ENCODE peak calls at places on chromosomes 7 and 10, in five cellular contexts. P is H1, H is GM12878, D is A549, Z is HepG2. B is an unnamed sample.

GRCh38 chr10:79130846-79131245 is 62.1 kb downstream of the ZMIZ1 start:
- DNase-seq in D (no peak), Z (no peak), P (no peak), H (no peak), B (no peak)

GRCh38 chr7:13169356-13169755 is 481.9 kb downstream of the ARL4A start:
- DNase-seq in Z (no peak), P (no peak), H (no peak), D (no peak), B (no peak)

GRCh38 chr10:28202941-28203352 is 99.9 kb downstream of the MPP7 start:
- DNase-seq in P (no peak), Z (no peak), H (no peak), D (no peak), B (no peak)

GRCh38 chr7:101557421-101557820 is 71.7 kb downstream of the MYL10 start:
- DNase-seq in D (no peak), P (no peak), Z (no peak), H (no peak), B (no peak)

GRCh38 chr10:33734393-33735110 is 400.1 kb upstream of the NRP1 start:
- DNase-seq in Z (no peak), D (no peak), H (no peak), P (no peak), B (no peak)

GRCh38 chr10:8130973-8131911 is 76.8 kb downstream of the GATA3 start:
- DNase-seq in Z (no peak), P (no peak), D (peak), H (peak), B (peak)

GRCh38 chr7:97801108-97801507 is 69.2 kb downstream of the TAC1 start:
- DNase-seq in H (no peak), P (no peak), Z (no peak), D (no peak), B (no peak)

GRCh38 chr7:30752979-30753378 is 1.0 kb downstream of the INMT start:
- DNase-seq in D (no peak), P (no peak), Z (no peak), H (no peak), B (no peak)

GRCh38 chr10:122352817-122353525 is 21.5 kb upstream of the PLEKHA1 start:
- DNase-seq in P (no peak), Z (peak), D (no peak), H (no peak), B (no peak)

GRCh38 chr10:22426653-22427052 is 81.4 kb downstream of the SPAG6 start:
- DNase-seq in Z (no peak), D (no peak), H (no peak), P (no peak), B (no peak)

GRCh38 chr7:36301914-36302771 is 87.5 kb upstream of the ANLN start:
- DNase-seq in Z (no peak), P (no peak), D (no peak), H (no peak), B (peak)

GRCh38 chr7:157519246-157519645 is 182.4 kb downstream of the DNAJB6 start:
- DNase-seq in P (no peak), Z (no peak), H (no peak), D (no peak), B (no peak)

DNA sequence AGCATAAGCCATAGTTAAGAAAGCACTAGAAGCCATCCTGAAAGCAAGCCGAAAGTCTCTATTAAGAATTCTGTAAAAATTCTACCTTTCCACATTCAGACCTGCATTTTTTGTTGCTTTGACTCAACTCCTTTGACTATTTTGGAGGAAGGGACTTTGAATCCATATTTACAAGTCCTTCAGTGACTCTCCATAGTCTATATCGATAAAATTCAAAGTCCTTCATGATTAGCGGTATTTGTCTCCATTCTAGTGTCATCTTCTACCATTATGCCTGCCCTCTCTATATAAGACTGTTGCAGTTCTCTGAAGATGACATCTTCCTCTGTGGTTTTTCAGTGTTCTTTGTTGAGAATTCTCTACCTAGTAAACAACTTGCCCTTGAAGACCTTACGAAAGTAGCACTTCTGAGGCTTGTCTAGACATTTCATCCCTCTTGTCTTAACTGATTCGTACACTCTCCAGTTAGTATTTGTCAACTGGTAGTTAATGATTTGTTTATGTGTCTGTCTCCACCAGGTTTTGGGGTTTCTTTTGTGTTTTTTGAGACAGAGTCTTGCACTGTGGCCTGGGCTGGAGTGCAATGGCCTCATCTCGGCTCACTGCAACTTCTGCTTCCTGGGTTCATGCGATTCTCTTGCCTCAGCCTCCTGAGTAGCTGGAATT is 1.7 kb downstream of the CCSER2 start:
- DNase-seq in Z (no peak), P (no peak), H (peak), D (no peak), B (no peak)
- H3K27ac ChIP-seq in Z (peak), P (no peak), H (peak), D (no peak), B (no peak)

GRCh38 chr10:109963439-109963838 is 40.1 kb upstream of the XPNPEP1 start:
- DNase-seq in D (no peak), P (no peak), Z (no peak), H (no peak), B (no peak)

GRCh38 chr10:109964318-109964717 is 41.0 kb upstream of the XPNPEP1 start:
- DNase-seq in Z (no peak), H (no peak), P (no peak), D (no peak), B (no peak)

GRCh38 chr10:109962247-109962646 is 38.9 kb upstream of the XPNPEP1 start:
- DNase-seq in D (no peak), H (no peak), P (no peak), Z (no peak), B (no peak)

GRCh38 chr10:109959571-109960145 is 36.3 kb upstream of the XPNPEP1 start:
- DNase-seq in H (no peak), Z (no peak), D (no peak), P (no peak), B (no peak)

DNA sequence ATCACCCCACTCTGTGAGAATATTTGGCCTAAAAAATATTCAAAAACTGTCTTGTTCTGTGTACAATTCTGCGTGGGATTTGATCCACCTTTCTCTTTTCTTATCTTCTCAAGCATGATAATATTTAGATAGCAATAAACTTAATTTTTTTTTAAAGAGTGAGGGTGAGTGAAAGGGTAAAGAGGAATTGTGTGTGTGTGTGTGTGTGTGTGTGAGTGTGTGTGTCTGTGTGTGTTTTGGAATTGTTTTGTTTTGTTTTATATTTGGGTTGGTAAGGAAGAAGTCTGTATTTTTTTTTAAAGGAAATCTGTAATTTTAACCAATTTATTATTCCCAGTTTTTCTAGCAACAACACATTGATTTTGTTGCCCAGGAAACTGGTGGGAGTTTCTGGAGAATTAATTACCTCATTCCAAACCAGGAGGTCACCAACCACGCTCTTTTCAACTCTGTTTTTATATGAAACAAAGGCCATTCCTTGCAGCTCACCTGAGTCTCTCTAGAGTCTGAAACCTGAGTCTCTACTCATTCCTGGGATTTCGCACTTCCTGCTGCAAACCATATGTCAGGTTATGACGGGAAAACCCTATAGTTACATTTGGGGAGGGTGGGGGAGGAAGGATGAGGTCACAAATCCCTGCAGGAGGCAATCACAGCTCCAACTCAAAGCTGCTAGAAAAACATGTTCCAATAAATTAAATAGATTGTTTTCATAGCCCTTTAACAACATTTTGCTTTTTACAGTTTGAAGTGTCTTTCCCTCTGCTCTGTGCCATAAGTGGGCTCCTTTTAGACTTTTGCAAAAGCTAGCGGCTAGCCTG is 38.1 kb upstream of the XPNPEP1 start:
- DNase-seq in D (no peak), H (no peak), Z (no peak), P (no peak), B (peak)
- TF ChIP-seq MAX in D (no peak), H (no peak), Z (no peak), P (no peak), B (no peak)

GRCh38 chr7:104900525-104900924 is 113.5 kb upstream of the KMT2E start:
- DNase-seq in D (no peak), H (no peak), Z (peak), P (no peak), B (no peak)
- H3K27ac ChIP-seq in D (no peak), H (no peak), Z (no peak), P (no peak), B (no peak)

GRCh38 chr7:84060760-84061261 is 133.8 kb downstream of the SEMA3A start:
- DNase-seq in P (no peak), D (peak), H (no peak), Z (no peak), B (peak)
- TF ChIP-seq MAX in P (no peak), D (no peak), H (no peak), Z (no peak), B (no peak)

DNA sequence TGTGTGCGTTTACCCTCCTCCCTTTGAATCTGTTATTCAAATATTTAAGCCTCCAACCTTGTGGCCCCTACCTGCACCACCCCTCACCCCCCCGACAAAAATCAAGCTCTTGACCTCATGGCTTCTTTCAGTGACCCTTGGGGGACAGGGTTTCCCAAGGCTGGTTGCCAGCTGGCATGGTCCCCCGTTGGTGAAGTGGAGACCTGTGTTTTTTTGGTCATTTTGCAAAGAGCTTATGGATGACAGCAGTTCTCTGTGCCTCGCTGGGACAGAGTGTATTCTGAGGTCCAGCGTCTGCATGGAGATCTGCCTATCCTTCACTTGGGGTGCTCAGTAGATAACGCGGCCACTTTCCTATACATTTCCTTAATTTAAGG is 111.0 kb downstream of the TCF7L2 start:
- DNase-seq in H (no peak), P (no peak), Z (no peak), D (no peak), B (no peak)
- H3K27ac ChIP-seq in H (no peak), P (no peak), Z (peak), D (peak), B (no peak)

B was measured in endothelial cell of umbilical vein.